ENCODE peak calls at places on chromosome 19, in ten cellular contexts. A is posterior vena cava; I is activated CD4-positive, alpha-beta T cell treated with anti-CD3 and anti-CD28 coated beads, Interleukin-2, amount 10 ng/mL, durations not matched to agents 24 days and 14 days; S is neuronal stem cell; D is GF-D8; L is Peyer's patch; B is T-helper 2 cell; V is AG04450; J is uterus; Q is cardiac fibroblast. K is an unnamed sample.
A peak's percentile ranks its signal among the peaks of the same experiment; 100 is the strongest.

GRCh38 chr19:50743537-50743936 is 20.4 kb downstream of the CLEC11A start:
- DNase-seq in A (no peak), I (no peak), S (no peak), D (no peak), L (no peak), B (no peak), V (no peak), J (no peak), Q (no peak), K (no peak)

GRCh38 chr19:1502433-1503088 is 10.3 kb downstream of the ADAMTSL5 start:
- DNase-seq in A (no peak), I (no peak), S (no peak), D (no peak), L (no peak), B (no peak), V (no peak), J (no peak), Q (no peak), K (no peak)

GRCh38 chr19:994516-994915 is 5.7 kb upstream of the GRIN3B start:
- DNase-seq in A (no peak), I (no peak), S (no peak), D (no peak), L (no peak), B (no peak), V (no peak), J (no peak), Q (no peak), K (no peak)

GRCh38 chr19:15623711-15624318 is 8.8 kb downstream of the CYP4F8 start:
- DNase-seq in A (no peak), I (peak; percentile 68), S (no peak), D (no peak), L (no peak), B (no peak), V (no peak), J (no peak), Q (no peak), K (no peak)

GRCh38 chr19:29662604-29663404 is 2.5 kb upstream of the PLEKHF1 start:
- DNase-seq in A (peak; percentile 93), I (peak; percentile 64), S (no peak), D (peak; percentile 11), L (no peak), B (no peak), V (peak; percentile 85), J (peak; percentile 82), Q (peak; percentile 91), K (peak; percentile 96)

GRCh38 chr19:40831502-40832430 is 18.5 kb downstream of the CYP2A6 start:
- DNase-seq in A (no peak), I (no peak), S (no peak), D (peak; percentile 98), L (no peak), B (no peak), V (peak; percentile 96), J (no peak), Q (peak; percentile 79), K (peak; percentile 77)

GRCh38 chr19:32363175-32363574 is 17.8 kb downstream of the ZNF507 start:
- DNase-seq in A (no peak), I (no peak), S (no peak), D (no peak), L (no peak), B (no peak), V (no peak), J (no peak), Q (peak; percentile 35), K (no peak)

GRCh38 chr19:20197747-20198146 is 30.7 kb downstream of the ZNF486 start:
- DNase-seq in A (no peak), I (no peak), S (no peak), D (no peak), L (no peak), B (no peak), V (no peak), J (no peak), Q (no peak), K (no peak)

GRCh38 chr19:28497887-28498286 is 715.1 kb downstream of the UQCRFS1 start:
- DNase-seq in A (no peak), I (no peak), S (no peak), D (no peak), L (no peak), B (no peak), V (no peak), J (no peak), Q (no peak), K (no peak)

K was measured in amniotic stem cell.